ENCODE peak calls at places on chromosomes 16 and 17, in six cellular contexts. O is brain microvascular endothelial cell, A is left ventricle myocardium inferior, H is endothelial cell of umbilical vein, D is breast epithelium, P is dorsolateral prefrontal cortex. B is an unnamed sample.

GRCh38 chr16:1998852-1999801 is 9.4 kb downstream of the SYNGR3 start:
- DNase-seq in D (no peak), P (no peak), A (no peak), H (no peak), O (no peak), B (no peak)

GRCh38 chr16:63682844-63683243 is 1439.0 kb downstream of the CDH11 start:
- DNase-seq in O (no peak), D (no peak), P (no peak), H (no peak), A (no peak), B (no peak)

GRCh38 chr17:159609-160008 is 21.8 kb downstream of the DOC2B start:
- DNase-seq in D (no peak), H (no peak), O (no peak), A (no peak), P (no peak), B (no peak)

GRCh38 chr17:34379876-34380275 is 16.8 kb upstream of the CCL1 start:
- DNase-seq in A (no peak), H (no peak), D (no peak), P (no peak), O (no peak), B (no peak)

GRCh38 chr16:46696957-46697356 is 7.5 kb downstream of the ORC6 start:
- DNase-seq in D (no peak), P (no peak), H (no peak), A (no peak), O (no peak), B (no peak)

GRCh38 chr17:79620207-79621038 is 9.6 kb upstream of the RBFOX3 start:
- DNase-seq in P (peak; percentile 9), O (no peak), H (no peak), D (peak; percentile 19), A (peak; percentile 4), B (peak; percentile 13)

GRCh38 chr17:55451203-55451641 is 29.6 kb upstream of the MMD start:
- DNase-seq in A (no peak), H (peak; percentile 53), D (no peak), P (no peak), O (peak; percentile 60), B (no peak)

GRCh38 chr16:75080205-75081029 is 36.2 kb downstream of the LDHD start:
- DNase-seq in O (peak; percentile 76), D (no peak), A (no peak), P (no peak), H (no peak), B (no peak)

GRCh38 chr17:8488931-8489330 is 53.2 kb downstream of the NDEL1 start:
- DNase-seq in D (no peak), H (peak; percentile 38), O (peak; percentile 98), P (no peak), A (peak; percentile 48), B (no peak)

GRCh38 chr16:23317266-23317661 is 15.2 kb downstream of the SCNN1B start:
- DNase-seq in H (no peak), O (no peak), P (no peak), D (no peak), A (no peak), B (no peak)

GRCh38 chr16:88785106-88785924 is at the start of gene PIEZO1:
- DNase-seq in H (peak; percentile 53), P (no peak), A (peak; percentile 70), D (peak; percentile 79), O (no peak), B (peak; percentile 65)

GRCh38 chr17:72358465-72358864 is 237.6 kb downstream of the SOX9 start:
- DNase-seq in P (no peak), H (no peak), A (no peak), D (no peak), O (peak; percentile 45), B (no peak)

GRCh38 chr17:82031885-82032627 is 578 bp downstream of the RAC3 start:
- DNase-seq in P (no peak), A (no peak), O (no peak), H (no peak), D (no peak), B (no peak)

GRCh38 chr17:19513897-19514488 is 19.7 kb upstream of the SLC47A1 start:
- DNase-seq in D (peak; percentile 61), A (peak; percentile 61), H (peak; percentile 73), O (peak; percentile 57), P (no peak), B (peak; percentile 85)

GRCh38 chr16:16127469-16128116 is 95.7 kb downstream of the ABCC6 start:
- DNase-seq in O (peak; percentile 55), P (peak; percentile 56), D (no peak), H (peak; percentile 77), A (peak; percentile 53), B (peak; percentile 83)

GRCh38 chr16:58508671-58509251 is 6.6 kb upstream of the SETD6 start:
- DNase-seq in H (no peak), O (no peak), P (no peak), A (no peak), D (no peak), B (no peak)

GRCh38 chr16:58510776-58511628 is 4.3 kb upstream of the SETD6 start:
- DNase-seq in H (no peak), P (peak; percentile 41), O (no peak), A (no peak), D (no peak), B (no peak)

GRCh38 chr16:58509256-58510096 is 5.8 kb upstream of the SETD6 start:
- DNase-seq in O (no peak), D (no peak), H (no peak), A (no peak), P (peak; percentile 31), B (no peak)

GRCh38 chr16:58511933-58512815 is 3.1 kb upstream of the SETD6 start:
- DNase-seq in A (peak; percentile 75), O (peak; percentile 71), P (peak; percentile 69), H (peak; percentile 51), D (peak; percentile 74), B (peak; percentile 91)

GRCh38 chr16:58510097-58510775 is 5.1 kb upstream of the SETD6 start:
- DNase-seq in H (no peak), O (no peak), P (peak; percentile 45), A (no peak), D (no peak), B (no peak)
- TF ChIP-seq CTCF in H (no peak), O (no peak), P (no peak), A (no peak), D (no peak), B (no peak)

DNA sequence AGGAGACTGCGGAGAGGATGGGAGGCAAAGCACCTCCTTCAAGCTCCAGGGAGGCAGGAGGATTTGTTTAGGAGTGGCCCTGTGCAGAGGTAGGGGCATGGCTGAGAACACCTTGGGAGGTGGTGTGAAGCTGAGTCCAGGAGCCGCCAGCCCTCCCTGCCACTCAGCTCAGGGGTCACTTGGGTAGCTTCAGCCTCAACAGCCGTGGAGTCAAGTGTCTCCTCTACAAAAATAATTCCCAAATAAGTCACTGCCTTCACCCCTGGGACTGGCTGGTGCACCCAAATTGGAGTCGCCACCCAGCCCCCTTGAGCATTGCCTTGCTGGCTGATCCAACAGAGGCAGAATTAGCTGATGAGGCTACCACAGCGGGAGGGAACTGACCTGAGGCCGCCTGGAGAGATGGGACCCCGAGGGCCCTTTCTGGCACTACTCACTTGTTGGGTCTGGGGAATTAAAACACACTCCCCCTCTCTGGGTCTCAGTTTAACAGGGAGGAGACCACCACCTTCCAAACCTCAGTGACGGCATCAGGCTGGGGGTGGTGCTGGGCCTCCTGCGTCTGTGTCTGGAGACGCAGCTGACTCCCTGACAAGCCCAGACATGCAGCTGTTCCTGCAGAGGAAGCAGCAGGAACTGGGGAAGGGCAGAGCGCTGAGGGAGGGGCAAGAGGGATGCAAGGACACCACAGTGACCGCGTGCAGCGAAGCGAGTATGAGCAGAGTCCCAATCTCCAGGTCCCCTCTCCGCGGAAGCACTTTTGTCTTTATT is 87.9 kb upstream of the TOB1 start:
- DNase-seq in O (peak; percentile 79), P (peak; percentile 56), A (peak; percentile 61), H (peak; percentile 65), D (no peak), B (peak; percentile 53)
- H3K27ac ChIP-seq in O (peak overlapping the region; percentile 64), P (peak overlapping the region; percentile 19), A (peak overlapping the region; percentile 82), H (no peak overlapping the region), D (peak overlapping the region; percentile 43), B (peak overlapping the region; percentile 74)

GRCh38 chr16:57920215-57920890 is 50.6 kb downstream of the CNGB1 start:
- DNase-seq in H (no peak), O (no peak), P (no peak), D (no peak), A (no peak), B (no peak)

GRCh38 chr16:57918444-57918843 is 52.5 kb downstream of the CNGB1 start:
- DNase-seq in O (no peak), D (no peak), H (no peak), A (no peak), P (no peak), B (no peak)

GRCh38 chr16:57918994-57919393 is 51.9 kb downstream of the CNGB1 start:
- DNase-seq in P (no peak), D (no peak), O (no peak), H (no peak), A (no peak), B (no peak)

GRCh38 chr16:57923418-57923817 is 47.5 kb downstream of the CNGB1 start:
- DNase-seq in D (no peak), O (no peak), P (no peak), A (no peak), H (no peak), B (no peak)

GRCh38 chr16:57920891-57921240 is 50.1 kb downstream of the CNGB1 start:
- DNase-seq in A (no peak), H (no peak), O (no peak), P (no peak), D (no peak), B (no peak)
- TF ChIP-seq CTCF in A (no peak), H (no peak), O (no peak), P (no peak), D (no peak), B (no peak)

GRCh38 chr17:1643293-1643998 is 2.1 kb downstream of the SCARF1 start:
- DNase-seq in P (no peak), A (no peak), H (no peak), O (no peak), D (peak; percentile 77), B (peak; percentile 64)

GRCh38 chr17:1646199-1646875 is 805 bp upstream of the SCARF1 start:
- DNase-seq in P (no peak), A (no peak), H (no peak), D (no peak), O (no peak), B (no peak)

GRCh38 chr17:1643999-1644492 is 1.5 kb downstream of the SCARF1 start:
- DNase-seq in H (peak; percentile 41), A (no peak), O (no peak), D (no peak), P (no peak), B (no peak)

GRCh38 chr17:1645207-1646171 is at the start of gene SCARF1:
- DNase-seq in O (no peak), D (no peak), A (peak; percentile 73), P (no peak), H (peak; percentile 88), B (peak; percentile 36)

DNA sequence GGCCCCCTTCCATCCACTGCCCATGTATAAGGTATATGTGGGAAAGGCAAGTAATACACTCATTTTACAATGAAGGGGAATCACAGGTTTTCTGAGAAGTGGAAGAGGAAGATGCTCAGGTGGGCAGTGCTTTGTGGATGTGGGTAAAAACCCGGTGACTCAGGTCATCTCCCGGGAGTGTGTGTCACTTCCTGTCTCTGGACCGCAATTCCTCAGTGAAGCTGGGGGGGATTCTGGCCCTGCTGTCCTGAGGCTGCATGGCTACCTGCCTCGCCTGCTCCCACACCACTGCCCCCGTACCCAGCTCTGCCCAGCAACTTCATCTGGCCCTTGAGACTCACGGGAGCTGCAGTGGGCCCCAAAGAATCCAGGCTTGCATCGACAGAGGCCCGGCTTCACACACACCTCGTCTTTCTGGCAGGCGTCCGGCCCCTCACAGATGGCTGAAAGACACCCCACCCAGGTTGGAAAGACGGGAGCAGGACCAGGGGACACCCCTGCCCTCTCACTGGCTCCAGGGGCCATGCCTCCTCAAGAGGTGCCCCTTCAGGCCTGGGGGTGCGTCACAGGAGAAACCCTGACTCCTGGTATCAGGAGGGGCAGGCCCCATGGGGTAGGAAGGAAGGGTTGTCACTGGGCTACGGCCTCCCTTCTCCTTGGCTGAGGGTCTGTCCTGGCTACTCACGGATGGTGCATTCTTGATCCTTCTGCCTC is 882 bp downstream of the SCARF1 start:
- DNase-seq in D (no peak), H (peak; percentile 60), O (no peak), P (no peak), A (no peak), B (no peak)
- H3K27ac ChIP-seq in D (no peak overlapping the region), H (peak overlapping the region; percentile 72), O (no peak overlapping the region), P (peak overlapping the region; percentile 59), A (peak overlapping the region; percentile 100), B (peak overlapping the region; percentile 59)

B was measured in testis.